ENCODE peak calls at places on chromosomes 4 and X, in six cellular contexts. M is heart right ventricle, R is cardiac muscle cell, X is lung, W is dorsolateral prefrontal cortex, F is body of pancreas. P is an unnamed sample.

GRCh38 chr4:169167958-169168357 is 102.8 kb downstream of the SH3RF1 start:
- DNase-seq in X (no peak), W (no peak), R (no peak), F (no peak), M (no peak), P (no peak)

GRCh38 chr4:105894570-105895323 is 524 bp upstream of the NPNT start:
- DNase-seq in X (peak; percentile 57), F (peak; percentile 59), W (no peak), M (peak; percentile 9), R (peak; percentile 33), P (no peak)

GRCh38 chrX:20061869-20062254 is 54.8 kb downstream of the MAP7D2 start:
- DNase-seq in W (no peak), M (no peak), R (peak; percentile 6), X (no peak), F (no peak), P (peak; percentile 81)

GRCh38 chr4:147370881-147371280 is 110.0 kb upstream of the EDNRA start:
- DNase-seq in W (no peak), X (no peak), R (no peak), M (no peak), F (no peak), P (no peak)

GRCh38 chr4:7725951-7726350 is 213.7 kb downstream of the AFAP1 start:
- DNase-seq in W (peak; percentile 73), X (no peak), F (no peak), R (no peak), M (peak; percentile 6), P (no peak)

GRCh38 chrX:109843963-109844751 is 111.1 kb upstream of the ACSL4 start:
- DNase-seq in M (no peak), W (no peak), X (no peak), F (no peak), R (no peak), P (no peak)

GRCh38 chr4:76562161-76562560 is 127.1 kb downstream of the SHROOM3 start:
- DNase-seq in W (no peak), M (no peak), R (peak; percentile 38), X (no peak), F (no peak), P (peak; percentile 91)

GRCh38 chrX:132369650-132370049 is 119.2 kb downstream of the MBNL3 start:
- DNase-seq in M (no peak), X (no peak), W (no peak), R (no peak), F (no peak), P (no peak)

GRCh38 chrX:2351999-2352995 is 148.5 kb downstream of the DHRSX start:
- DNase-seq in R (peak; percentile 73), X (no peak), M (no peak), F (no peak), W (peak; percentile 58), P (peak; percentile 87)

GRCh38 chrX:139851730-139852129 is 81.1 kb downstream of the ATP11C start:
- DNase-seq in M (no peak), F (no peak), R (no peak), X (no peak), W (no peak), P (peak; percentile 31)

GRCh38 chr4:15479089-15479912 is 9.6 kb downstream of the CC2D2A start:
- DNase-seq in X (peak; percentile 55), M (no peak), R (peak; percentile 94), W (peak; percentile 68), F (peak; percentile 43), P (peak; percentile 94)

GRCh38 chr4:122246551-122246950 is 94.4 kb downstream of the BLTP1 start:
- DNase-seq in M (no peak), R (no peak), F (no peak), X (no peak), W (no peak), P (no peak)

GRCh38 chr4:16858275-16858752 is 40.1 kb downstream of the LDB2 start:
- DNase-seq in M (no peak), R (peak; percentile 54), X (no peak), W (no peak), F (no peak), P (peak; percentile 65)

GRCh38 chrX:75746891-75747639 is 38.0 kb downstream of the MAGEE2 start:
- DNase-seq in W (peak; percentile 10), F (peak; percentile 35), M (peak; percentile 45), X (peak; percentile 32), R (peak; percentile 24), P (peak; percentile 20)

GRCh38 chr4:147195386-147195785 is 249.7 kb upstream of the TTC29 start:
- DNase-seq in M (no peak), W (no peak), F (no peak), X (no peak), R (no peak), P (no peak)

GRCh38 chr4:88185916-88186315 is 27.5 kb upstream of the ABCG2 start:
- DNase-seq in R (no peak), M (no peak), X (no peak), W (no peak), F (no peak), P (no peak)

GRCh38 chrX:124925681-124926080 is 394.0 kb upstream of the TEX13C start:
- DNase-seq in M (no peak), W (no peak), F (no peak), R (no peak), X (no peak), P (no peak)

GRCh38 chr4:185654965-185655554 is 119.8 kb upstream of the PDLIM3 start:
- DNase-seq in R (no peak), F (no peak), M (no peak), W (no peak), X (no peak), P (no peak)

GRCh38 chr4:185656467-185656890 is 121.2 kb upstream of the PDLIM3 start:
- DNase-seq in R (peak; percentile 75), M (peak; percentile 37), F (peak; percentile 69), W (peak; percentile 54), X (no peak), P (peak; percentile 82)

GRCh38 chr4:185657191-185657590 is 121.9 kb upstream of the PDLIM3 start:
- DNase-seq in R (no peak), F (no peak), W (peak; percentile 29), M (no peak), X (no peak), P (no peak)

GRCh38 chr4:185651851-185652250 is 116.5 kb upstream of the PDLIM3 start:
- DNase-seq in M (no peak), F (no peak), W (no peak), X (no peak), R (no peak), P (no peak)

GRCh38 chr4:185654311-185654710 is 119.0 kb upstream of the PDLIM3 start:
- DNase-seq in F (no peak), R (no peak), W (no peak), M (no peak), X (no peak), P (no peak)
- H3K4me3 ChIP-seq in F (no peak overlapping the region), R (no peak overlapping the region), W (no peak overlapping the region), M (peak overlapping the region; percentile 28), X (no peak overlapping the region), P (no peak overlapping the region)

GRCh38 chr4:116150152-116150551 is 935.2 kb downstream of the TRAM1L1 start:
- DNase-seq in M (no peak), F (no peak), W (no peak), X (no peak), R (no peak), P (no peak)
- TF ChIP-seq CTCF in M (no peak), F (no peak), W (no peak), X (no peak), R (no peak), P (no peak)

GRCh38 chrX:34656467-34656841 is 631 bp downstream of the TMEM47 start:
- DNase-seq in X (no peak), M (peak; percentile 21), F (peak; percentile 9), R (no peak), W (no peak), P (no peak)

GRCh38 chrX:34658316-34658715 is 1.2 kb upstream of the TMEM47 start:
- DNase-seq in M (no peak), W (no peak), F (no peak), R (peak; percentile 52), X (no peak), P (peak; percentile 55)

GRCh38 chrX:34654939-34655338 is 2.1 kb downstream of the TMEM47 start:
- DNase-seq in X (no peak), M (no peak), F (no peak), W (no peak), R (peak; percentile 28), P (peak; percentile 24)

GRCh38 chrX:34655496-34656258 is 1.4 kb downstream of the TMEM47 start:
- DNase-seq in F (no peak), W (no peak), R (peak; percentile 39), M (no peak), X (no peak), P (peak; percentile 58)

DNA sequence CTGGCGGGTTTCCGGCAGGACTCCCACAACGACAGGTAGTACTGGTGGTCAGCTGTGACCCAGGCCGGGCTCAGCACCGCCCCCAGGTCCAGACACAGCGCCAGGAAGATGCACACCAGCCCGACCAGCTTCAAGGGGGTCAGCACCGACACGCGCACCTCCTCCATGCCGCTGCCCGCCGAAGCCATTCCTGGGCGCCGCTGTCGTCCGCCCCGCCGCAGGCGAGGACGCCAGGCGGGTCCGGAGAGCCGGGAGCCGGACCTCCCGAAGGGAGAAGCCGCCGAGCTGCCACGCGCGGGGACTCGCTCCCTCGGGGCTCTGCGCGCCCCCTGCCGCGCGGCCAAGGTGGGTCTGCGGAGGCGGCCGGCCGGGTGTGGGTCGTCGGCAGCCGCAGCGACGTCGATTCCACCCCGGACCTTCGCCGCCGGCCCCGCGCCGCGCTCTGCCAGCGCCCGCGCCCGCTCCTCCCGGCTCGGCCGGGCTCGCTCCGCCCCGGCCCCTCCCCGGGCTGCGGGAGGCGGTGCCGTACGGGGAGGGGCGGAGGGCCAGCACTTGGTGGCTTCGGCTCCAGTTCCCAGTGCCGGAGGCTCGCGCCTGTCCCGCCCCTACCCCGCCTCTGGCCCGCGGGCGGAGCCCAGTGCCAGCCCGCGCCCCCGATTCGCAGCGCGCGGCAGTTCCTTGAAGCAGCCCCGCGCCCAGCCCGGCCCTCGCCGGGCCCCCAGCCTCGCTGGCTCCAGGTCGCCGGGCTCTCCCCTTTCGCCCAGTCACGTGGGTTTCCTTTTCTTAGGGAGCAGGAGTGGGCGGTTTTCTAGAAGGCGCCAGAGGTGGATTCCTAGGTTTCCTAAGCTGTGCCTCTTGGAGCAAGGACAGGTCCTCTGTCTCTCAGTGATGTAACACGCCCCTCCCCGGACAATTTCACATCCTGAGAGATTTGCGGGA is at the start of gene TMEM47:
- DNase-seq in W (peak; percentile 18), X (peak; percentile 38), F (peak; percentile 77), M (peak; percentile 78), R (peak; percentile 81), P (peak; percentile 66)
- H3K4me3 ChIP-seq in W (peak within 1 kb of the TSS; percentile 65), X (peak within 1 kb of the TSS; percentile 56), F (peak within 1 kb of the TSS; percentile 6), M (peak within 1 kb of the TSS; percentile 72), R (peak within 1 kb of the TSS; percentile 77), P (peak within 1 kb of the TSS; percentile 71)

DNA sequence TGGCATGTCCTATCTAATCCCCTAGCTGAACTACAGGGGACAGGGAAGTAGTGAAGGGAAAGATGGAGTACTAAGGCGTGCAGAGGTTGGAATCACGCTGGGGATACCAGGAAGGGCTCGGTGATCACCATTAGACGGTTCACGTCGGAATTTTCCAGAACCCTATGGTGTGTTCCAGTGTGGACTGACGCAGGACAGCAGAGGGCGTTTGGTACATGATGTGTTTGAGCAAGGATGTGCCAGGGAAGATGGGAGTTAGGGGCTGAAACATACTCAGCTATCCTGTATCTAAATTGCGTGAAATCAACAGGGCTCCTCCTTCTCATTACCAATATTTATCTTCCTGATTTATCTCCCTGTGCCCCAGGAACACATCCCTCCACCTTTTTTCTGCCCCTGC is 33.7 kb downstream of the PRPS2 start:
- DNase-seq in X (no peak), R (no peak), M (no peak), F (no peak), W (no peak), P (no peak)
- TF ChIP-seq CTCF in X (no peak), R (no peak), M (no peak), F (no peak), W (no peak), P (no peak)